ENCODE peak calls at places on chromosomes 6 and 20, in six cellular contexts. E, M, C, F, P and O are unnamed samples. For H3K27me3, the result is how much of the 10 kb centered on the place peaks cover.

GRCh38 chr6:80440496-80441160 is 334.2 kb downstream of the BCKDHB start:
- DNase-seq in C (peak), M (no peak), F (no peak), P (no peak), E (no peak), O (no peak)

GRCh38 chr6:6694825-6695710 is 106.5 kb downstream of the LY86 start:
- DNase-seq in C (peak), P (no peak), M (no peak), E (peak), F (peak), O (no peak)

GRCh38 chr6:133241088-133241900 is at the start of gene EYA4:
- DNase-seq in C (no peak), E (no peak), M (peak), F (peak), P (peak), O (no peak)

GRCh38 chr6:141483561-141484061 is 649.1 kb upstream of the GJE1 start:
- DNase-seq in F (no peak), P (no peak), C (peak), E (peak), M (no peak), O (no peak)

GRCh38 chr6:39102821-39103136 is 12.2 kb downstream of the SAYSD1 start:
- DNase-seq in E (no peak), P (no peak), M (no peak), F (no peak), C (no peak), O (no peak)

GRCh38 chr6:46113370-46113769 is 16.4 kb upstream of the ENPP4 start:
- DNase-seq in F (no peak), P (no peak), C (peak), E (no peak), M (no peak), O (no peak)

GRCh38 chr6:164130151-164130550 is 715.6 kb downstream of the QKI start:
- DNase-seq in P (no peak), M (no peak), E (no peak), F (no peak), C (no peak), O (no peak)

GRCh38 chr6:16168121-16168520 is 39.2 kb downstream of the MYLIP start:
- DNase-seq in E (no peak), F (peak), P (no peak), C (no peak), M (no peak), O (no peak)

GRCh38 chr6:75936682-75937081 is 135.8 kb downstream of the IMPG1 start:
- DNase-seq in E (no peak), C (no peak), P (no peak), M (no peak), F (no peak), O (no peak)

GRCh38 chr6:113512581-113512980 is 344.6 kb upstream of the MARCKS start:
- DNase-seq in E (no peak), F (no peak), P (no peak), M (no peak), C (no peak), O (no peak)

GRCh38 chr20:38302721-38303120 is 1.2 kb upstream of the BPI start:
- DNase-seq in C (no peak), E (no peak), F (no peak), M (peak), P (no peak), O (no peak)

GRCh38 chr20:34310481-34311117 is 7.4 kb upstream of the AHCY start:
- DNase-seq in F (no peak), P (no peak), C (no peak), E (no peak), M (no peak), O (no peak)

GRCh38 chr20:34309691-34310090 is 6.5 kb upstream of the AHCY start:
- DNase-seq in P (no peak), M (no peak), F (no peak), C (no peak), E (no peak), O (no peak)

GRCh38 chr20:34312024-34312460 is 8.9 kb upstream of the AHCY start:
- DNase-seq in C (no peak), E (no peak), M (peak), F (no peak), P (no peak), O (no peak)

GRCh38 chr20:34312544-34313217 is 9.5 kb upstream of the AHCY start:
- DNase-seq in P (peak), M (peak), E (peak), C (peak), F (peak), O (peak)

GRCh38 chr20:34311118-34312023 is 8.2 kb upstream of the AHCY start:
- DNase-seq in F (peak), E (no peak), P (no peak), M (peak), C (peak), O (no peak)
- TF ChIP-seq CTCF in F (peak), E (no peak), P (no peak), M (peak), C (no peak), O (no peak)

GRCh38 chr20:61884571-61885389 is 180.9 kb downstream of the TAF4 start:
- DNase-seq in P (peak), M (no peak), E (no peak), F (no peak), C (no peak), O (no peak)
- H3K27me3 ChIP-seq in P (under half), M (under half), E (half or more), F (under half), C (under half), O (under half)

GRCh38 chr6:579339-579738 is 77.6 kb downstream of the HUS1B start:
- DNase-seq in C (no peak), F (peak), E (no peak), M (no peak), P (no peak), O (no peak)
- TF ChIP-seq CTCF in C (no peak), F (peak), E (no peak), M (peak), P (no peak), O (no peak)

DNA sequence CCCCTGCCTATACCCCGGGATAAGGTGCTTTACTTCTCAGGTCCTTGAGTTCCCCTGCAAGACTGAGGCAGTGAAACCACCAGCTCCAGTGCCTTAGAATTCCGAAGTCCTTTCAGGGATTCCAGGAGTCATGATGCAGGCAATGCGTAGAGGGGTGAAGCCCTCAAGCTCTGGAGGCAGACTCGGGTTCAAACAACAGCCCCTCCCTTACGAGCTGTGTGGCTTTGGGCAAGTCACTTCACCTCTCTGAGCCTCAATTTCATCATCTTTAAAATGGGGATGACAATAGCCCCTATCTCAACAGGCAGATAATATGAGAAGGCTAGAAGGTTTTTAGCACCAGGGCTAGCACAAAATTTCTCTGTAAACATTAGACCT is 40.5 kb downstream of the HNF4A start:
- DNase-seq in F (no peak), C (no peak), M (no peak), E (no peak), P (no peak), O (no peak)
- H3K27me3 ChIP-seq in F (under half), C (under half), M (under half), E (under half), P (under half), O (under half)

DNA sequence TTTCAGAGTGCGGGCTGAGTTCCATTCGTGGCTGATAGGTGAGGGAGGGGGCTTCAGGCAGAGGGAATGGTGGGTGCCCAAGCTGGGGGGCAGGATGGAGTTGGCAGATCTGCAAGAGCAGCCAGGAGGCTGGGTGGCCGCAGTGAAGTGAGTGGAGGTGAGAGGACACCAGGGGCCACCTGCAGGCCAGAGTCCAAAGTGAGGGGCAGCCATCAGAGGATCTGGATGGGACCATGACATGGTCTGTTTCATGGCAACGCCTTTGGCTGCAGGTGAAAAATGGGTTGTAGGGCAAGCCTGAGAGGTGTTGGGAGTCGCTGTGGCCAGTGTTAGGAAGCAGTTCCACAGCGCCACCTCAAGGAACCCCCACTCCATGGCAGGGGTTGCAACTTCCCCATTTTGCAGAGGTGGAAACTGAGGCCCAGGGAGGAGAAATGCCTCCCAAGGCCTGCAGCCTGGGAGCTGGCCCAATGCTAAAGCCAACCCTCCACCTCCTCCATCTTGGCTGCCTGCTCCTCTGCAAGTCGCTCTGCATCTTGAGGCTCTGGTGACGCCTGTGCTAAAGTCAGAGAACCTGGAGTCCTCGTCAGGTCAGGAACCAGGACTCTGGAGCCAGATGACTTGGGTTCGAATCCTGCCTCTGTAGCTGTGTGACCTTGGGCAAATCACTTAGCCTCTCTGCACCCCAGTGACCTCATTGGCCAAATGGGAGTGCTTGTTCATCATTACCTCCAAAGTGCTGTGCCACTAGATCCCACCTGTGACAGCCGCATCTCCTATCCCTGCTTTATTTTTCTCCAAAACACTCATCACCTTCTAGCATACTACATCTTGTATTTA is 153.8 kb downstream of the CEBPB start:
- DNase-seq in E (no peak), M (no peak), C (no peak), F (no peak), P (no peak), O (no peak)
- TF ChIP-seq CTCF in E (no peak), M (peak), C (no peak), F (peak), P (no peak), O (no peak)

DNA sequence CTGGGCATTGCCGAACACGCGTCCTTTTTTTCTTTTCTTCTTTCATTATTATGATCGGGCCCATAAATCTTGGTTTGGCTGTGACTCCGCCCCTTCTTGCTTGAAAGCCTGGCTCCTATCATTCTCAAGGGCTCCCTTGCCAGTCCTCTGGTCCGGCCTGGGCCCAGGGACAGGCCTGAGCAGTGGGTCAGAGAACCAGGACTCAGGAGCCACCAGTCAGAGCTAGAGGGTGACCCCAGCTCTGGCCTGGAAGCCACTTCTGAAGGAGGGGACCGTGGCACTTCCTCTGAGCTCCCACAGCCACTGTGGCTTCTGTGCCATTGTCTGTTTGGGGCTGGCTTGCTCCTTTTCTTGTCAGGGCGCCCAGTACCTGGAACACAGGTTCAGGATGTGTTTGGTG is 32.1 kb upstream of the SCRT2 start:
- DNase-seq in C (no peak), M (no peak), P (no peak), F (no peak), E (no peak), O (no peak)
- H3K27me3 ChIP-seq in C (half or more), M (under half), P (under half), F (under half), E (half or more), O (under half)

GRCh38 chr20:64254571-64255360 is 782 bp upstream of the PCMTD2 start:
- DNase-seq in C (no peak), F (no peak), P (no peak), M (no peak), E (no peak), O (no peak)

GRCh38 chr20:64256282-64256947 is 867 bp downstream of the PCMTD2 start:
- DNase-seq in F (peak), E (no peak), P (no peak), C (no peak), M (peak), O (no peak)

GRCh38 chr20:64254156-64254555 is 1.4 kb upstream of the PCMTD2 start:
- DNase-seq in M (no peak), C (no peak), F (no peak), P (no peak), E (no peak), O (no peak)

GRCh38 chr20:64257107-64257757 is 1.7 kb downstream of the PCMTD2 start:
- DNase-seq in P (no peak), E (no peak), C (no peak), M (no peak), F (peak), O (no peak)

GRCh38 chr20:64255361-64256281 is at the start of gene PCMTD2:
- DNase-seq in E (peak), M (peak), P (peak), F (peak), C (peak), O (peak)
- TF ChIP-seq CTCF in E (no peak), M (peak), P (no peak), F (no peak), C (no peak), O (no peak)